ENCODE peak calls at places on chromosomes 5 and 9, in nine cellular contexts. W is LNCaP clone FGC; N is activated CD4-positive, alpha-beta T cell treated with anti-CD3 and anti-CD28 coated beads for 48 hours; H is BJ; G is germinal center; Z is NCI-H774; S is activated CD8-positive, alpha-beta T cell treated with anti-CD3 and anti-CD28 coated beads for 36 hours; A is OCI-LY7; I is AG09309. D is an unnamed sample.

GRCh38 chr9:133657120-133657661 is 21.0 kb downstream of the DBH start:
- DNase-seq in W (no peak), N (no peak), H (no peak), G (no peak), Z (peak), S (no peak), A (peak), I (no peak), D (no peak)

GRCh38 chr5:173245319-173246134 is 10.5 kb upstream of the NKX2-5 start:
- DNase-seq in W (no peak), N (no peak), H (no peak), G (no peak), Z (no peak), S (no peak), A (no peak), I (no peak), D (no peak)

GRCh38 chr5:129951039-129951438 is 46.8 kb downstream of the CHSY3 start:
- DNase-seq in W (no peak), N (no peak), H (no peak), G (no peak), Z (no peak), S (no peak), A (no peak), I (no peak), D (no peak)

GRCh38 chr5:61256474-61256873 is 75.6 kb upstream of the ZSWIM6 start:
- DNase-seq in W (no peak), N (no peak), H (no peak), G (no peak), Z (no peak), S (no peak), A (no peak), I (no peak), D (no peak)

GRCh38 chr5:94524841-94525697 is 93.3 kb downstream of the KIAA0825 start:
- DNase-seq in W (peak), N (peak), H (no peak), G (peak), Z (peak), S (peak), A (peak), I (no peak), D (no peak)

GRCh38 chr9:94729199-94729598 is 2.7 kb downstream of the AOPEP start:
- DNase-seq in W (no peak), N (no peak), H (no peak), G (no peak), Z (no peak), S (peak), A (no peak), I (no peak), D (no peak)

GRCh38 chr9:23644326-23644725 is 181.7 kb downstream of the ELAVL2 start:
- DNase-seq in W (no peak), N (no peak), H (no peak), G (no peak), Z (no peak), S (no peak), A (no peak), I (no peak), D (no peak)

GRCh38 chr9:13264788-13265187 is 14.7 kb downstream of the MPDZ start:
- DNase-seq in W (no peak), N (no peak), H (no peak), G (no peak), Z (no peak), S (no peak), A (no peak), I (no peak), D (no peak)

GRCh38 chr9:127360829-127361228 is 36.1 kb upstream of the SLC2A8 start:
- DNase-seq in W (no peak), N (no peak), H (no peak), G (no peak), Z (no peak), S (no peak), A (no peak), I (no peak), D (no peak)

GRCh38 chr9:111349766-111350165 is 19.7 kb upstream of the OR2K2 start:
- DNase-seq in W (peak), N (no peak), H (no peak), G (no peak), Z (no peak), S (no peak), A (no peak), I (no peak), D (no peak)

GRCh38 chr5:115584501-115584900 is 17.8 kb downstream of the TICAM2 start:
- DNase-seq in W (no peak), N (no peak), H (no peak), G (no peak), Z (no peak), S (no peak), A (no peak), I (no peak), D (no peak)

GRCh38 chr5:111585291-111585690 is 73.0 kb upstream of the STARD4 start:
- DNase-seq in W (no peak), N (no peak), H (no peak), G (no peak), Z (no peak), S (no peak), A (no peak), I (no peak), D (no peak)

GRCh38 chr5:997001-997474 is 11.6 kb upstream of the NKD2 start:
- DNase-seq in W (no peak), N (peak), H (no peak), G (no peak), Z (no peak), S (peak), A (no peak), I (no peak), D (no peak)

GRCh38 chr9:76194896-76195295 is 199.3 kb downstream of the RFK start:
- DNase-seq in W (no peak), N (no peak), H (no peak), G (no peak), Z (no peak), S (no peak), A (no peak), I (no peak), D (no peak)

GRCh38 chr9:133342083-133342406 is 5.9 kb downstream of the MED22 start:
- DNase-seq in W (no peak), N (no peak), H (no peak), G (no peak), Z (no peak), S (no peak), A (no peak), I (no peak), D (no peak)

GRCh38 chr9:124574944-124575343 is 67.7 kb upstream of the NR5A1 start:
- DNase-seq in W (no peak), N (no peak), H (peak), G (no peak), Z (no peak), S (no peak), A (no peak), I (peak), D (peak)

GRCh38 chr5:112024769-112025168 is 267.8 kb upstream of the NREP start:
- DNase-seq in W (no peak), N (no peak), H (no peak), G (no peak), Z (no peak), S (no peak), A (no peak), I (no peak), D (no peak)

GRCh38 chr9:26012797-26013594 is 334.8 kb upstream of the TUSC1 start:
- DNase-seq in W (no peak), N (no peak), H (no peak), G (no peak), Z (no peak), S (no peak), A (no peak), I (no peak), D (no peak)

GRCh38 chr9:33116855-33117254 is 40.4 kb upstream of the SMU1 start:
- DNase-seq in W (no peak), N (no peak), H (no peak), G (no peak), Z (no peak), S (no peak), A (no peak), I (no peak), D (no peak)

GRCh38 chr5:168916852-168917251 is 337.7 kb upstream of the PANK3 start:
- DNase-seq in W (no peak), N (no peak), H (no peak), G (no peak), Z (no peak), S (no peak), A (no peak), I (peak), D (no peak)

GRCh38 chr5:57299945-57300344 is 126.1 kb downstream of the GPBP1 start:
- DNase-seq in W (no peak), N (no peak), H (no peak), G (no peak), Z (no peak), S (no peak), A (no peak), I (no peak), D (no peak)

GRCh38 chr5:137845472-137845871 is 22.2 kb upstream of the MYOT start:
- DNase-seq in W (no peak), N (no peak), H (no peak), G (no peak), Z (no peak), S (no peak), A (no peak), I (no peak), D (no peak)

D was measured in AG04449.